ENCODE peak calls at places on chromosome 22, in four cellular contexts. One of them, this sample, is unnamed.
A peak's percentile ranks its signal among the peaks of the same experiment; 100 is the strongest.

GRCh38 chr22:35517769-35518530 is 22.7 kb upstream of the RASD2 start:
- DNase-seq in HFFc6: no peak
- DNase-seq in iPS DF 19.7: no peak
- DNase-seq in NCI-H1417: no peak
- DNase-seq in this sample: no peak

GRCh38 chr22:35258144-35258988 is 1.1 kb downstream of the HMGXB4 start:
- DNase-seq in iPS DF 19.7: no peak
- DNase-seq in HFFc6: no peak
- DNase-seq in NCI-H1417: no peak
- DNase-seq in this sample: no peak

GRCh38 chr22:45903355-45904149 is 73.4 kb downstream of the WNT7B start:
- DNase-seq in iPS DF 19.7: no peak
- DNase-seq in NCI-H1417: no peak
- DNase-seq in HFFc6: peak; percentile 48
- DNase-seq in this sample: no peak

GRCh38 chr22:42648368-42649260 is 578 bp downstream of the CYB5R3 start:
- DNase-seq in iPS DF 19.7: no peak
- DNase-seq in NCI-H1417: peak; percentile 60
- DNase-seq in HFFc6: no peak
- DNase-seq in this sample: no peak

GRCh38 chr22:39959640-39960447 is at the start of gene TMA7B:
- DNase-seq in NCI-H1417: peak; percentile 17
- DNase-seq in iPS DF 19.7: no peak
- DNase-seq in HFFc6: peak; percentile 58
- DNase-seq in this sample: no peak

GRCh38 chr22:42340695-42341383 is 70.4 kb upstream of the TCF20 start:
- DNase-seq in NCI-H1417: peak; percentile 87
- DNase-seq in iPS DF 19.7: no peak
- DNase-seq in HFFc6: no peak
- DNase-seq in this sample: no peak

GRCh38 chr22:50459016-50459415 is 15.8 kb downstream of the SBF1 start:
- DNase-seq in NCI-H1417: no peak
- DNase-seq in HFFc6: no peak
- DNase-seq in iPS DF 19.7: no peak
- DNase-seq in this sample: no peak

GRCh38 chr22:19984201-19984753 is 32.3 kb downstream of the ARVCF start:
- DNase-seq in NCI-H1417: peak; percentile 45
- DNase-seq in iPS DF 19.7: no peak
- DNase-seq in HFFc6: peak; percentile 73
- DNase-seq in this sample: no peak

GRCh38 chr22:20783844-20784723 is 10.2 kb downstream of the SERPIND1 start:
- DNase-seq in NCI-H1417: peak; percentile 13
- DNase-seq in iPS DF 19.7: peak; percentile 20
- DNase-seq in HFFc6: peak; percentile 43
- DNase-seq in this sample: no peak

GRCh38 chr22:38454361-38455062 is 487 bp downstream of the KCNJ4 start:
- DNase-seq in iPS DF 19.7: no peak
- DNase-seq in HFFc6: no peak
- DNase-seq in NCI-H1417: peak; percentile 7
- DNase-seq in this sample: no peak

GRCh38 chr22:21816787-21817496 is 50.5 kb downstream of the MAPK1 start:
- DNase-seq in HFFc6: peak; percentile 94
- DNase-seq in iPS DF 19.7: no peak
- DNase-seq in NCI-H1417: peak; percentile 3
- DNase-seq in this sample: no peak

GRCh38 chr22:19526076-19526701 is 2.0 kb upstream of the CLDN5 start:
- DNase-seq in iPS DF 19.7: no peak
- DNase-seq in HFFc6: no peak
- DNase-seq in NCI-H1417: no peak
- DNase-seq in this sample: no peak

GRCh38 chr22:45468872-45469572 is 33.7 kb upstream of the FBLN1 start:
- DNase-seq in NCI-H1417: no peak
- DNase-seq in iPS DF 19.7: no peak
- DNase-seq in HFFc6: peak; percentile 75
- DNase-seq in this sample: no peak

GRCh38 chr22:31289335-31289734 is 3.0 kb downstream of the PIK3IP1 start:
- DNase-seq in HFFc6: no peak
- DNase-seq in iPS DF 19.7: no peak
- DNase-seq in NCI-H1417: peak; percentile 48
- DNase-seq in this sample: no peak